ENCODE peak calls at places on chromosomes 5 and 9, in ten cellular contexts. A is ovary, V is HFF-Myc, W is coronary artery, J is right lobe of liver, N is cardiac muscle cell, L is NB4, M is heart right ventricle, E is IMR-90, P is lung. X is an unnamed sample.

GRCh38 chr9:33868430-33869000 is 51.6 kb downstream of the UBE2R2 start:
- DNase-seq in P (no peak), M (no peak), N (no peak), L (peak), V (no peak), A (peak), E (peak), J (peak), W (no peak), X (peak)

GRCh38 chr5:139631520-139632165 is 16.5 kb upstream of the CXXC5 start:
- DNase-seq in E (no peak), N (no peak), A (no peak), V (no peak), J (no peak), P (no peak), W (no peak), M (no peak), L (no peak), X (no peak)

GRCh38 chr5:99005506-99005905 is 76.7 kb upstream of the CHD1 start:
- DNase-seq in M (no peak), J (no peak), V (no peak), W (no peak), N (no peak), A (no peak), P (no peak), E (no peak), L (no peak), X (no peak)

GRCh38 chr5:125476888-125477585 is 730.6 kb upstream of the ZNF608 start:
- DNase-seq in P (no peak), E (peak), M (no peak), L (no peak), J (no peak), N (no peak), A (no peak), W (no peak), V (no peak), X (no peak)

GRCh38 chr9:92974161-92974661 is 26.9 kb downstream of the FGD3 start:
- DNase-seq in W (no peak), E (no peak), J (no peak), V (no peak), A (no peak), P (no peak), L (no peak), N (no peak), M (no peak), X (no peak)

GRCh38 chr9:36738318-36738975 is 165.8 kb downstream of the MELK start:
- DNase-seq in V (no peak), E (peak), P (no peak), N (no peak), L (no peak), W (no peak), J (no peak), A (no peak), M (no peak), X (no peak)

GRCh38 chr9:133449760-133450159 is 10.0 kb upstream of the CACFD1 start:
- DNase-seq in W (no peak), J (peak), P (no peak), N (no peak), M (no peak), V (no peak), E (no peak), L (no peak), A (no peak), X (no peak)

GRCh38 chr5:58871648-58872242 is 288.9 kb downstream of the RAB3C start:
- DNase-seq in L (peak), V (no peak), M (no peak), A (peak), W (no peak), J (no peak), E (peak), N (peak), P (no peak), X (peak)

GRCh38 chr5:72328172-72328571 is 8.0 kb downstream of the PTCD2 start:
- DNase-seq in N (no peak), V (no peak), E (peak), A (no peak), P (no peak), W (no peak), L (no peak), M (peak), J (peak), X (peak)

GRCh38 chr5:35926389-35927051 is 11.9 kb downstream of the CAPSL start:
- DNase-seq in A (peak), N (peak), W (no peak), P (peak), V (peak), J (peak), E (peak), L (peak), M (peak), X (no peak)

GRCh38 chr9:82108881-82109280 is 120.3 kb downstream of the SPATA31D1 start:
- DNase-seq in W (no peak), P (no peak), M (no peak), A (no peak), N (no peak), J (no peak), L (no peak), V (no peak), E (peak), X (no peak)

GRCh38 chr5:979100-979817 is 29.3 kb upstream of the NKD2 start:
- DNase-seq in N (no peak), J (no peak), E (no peak), M (peak), L (no peak), W (no peak), V (no peak), A (no peak), P (no peak), X (no peak)

GRCh38 chr5:171309526-171310333 is 682 bp downstream of the TLX3 start:
- DNase-seq in W (peak), N (no peak), P (no peak), A (no peak), M (no peak), V (no peak), E (no peak), L (no peak), J (no peak), X (no peak)

GRCh38 chr5:6745706-6746217 is 32.5 kb downstream of the TENT4A start:
- DNase-seq in J (no peak), M (no peak), P (no peak), L (peak), W (no peak), A (peak), N (peak), E (peak), V (no peak), X (peak)

GRCh38 chr5:1131191-1131621 is 19.3 kb upstream of the SLC12A7 start:
- DNase-seq in E (no peak), V (no peak), W (no peak), J (no peak), P (no peak), L (no peak), A (no peak), M (no peak), N (no peak), X (no peak)

GRCh38 chr9:13140843-13141592 is 138.5 kb downstream of the MPDZ start:
- DNase-seq in E (peak), L (no peak), W (no peak), V (no peak), J (peak), M (no peak), P (no peak), A (no peak), N (no peak), X (peak)

GRCh38 chr5:110333384-110333783 is 393.1 kb downstream of the TMEM232 start:
- DNase-seq in E (peak), J (no peak), A (no peak), M (no peak), N (peak), W (no peak), V (no peak), P (no peak), L (peak), X (no peak)

GRCh38 chr5:89065919-89066318 is 182.9 kb upstream of the MEF2C start:
- DNase-seq in P (no peak), M (no peak), E (no peak), N (peak), W (no peak), V (no peak), A (no peak), L (no peak), J (no peak), X (no peak)

GRCh38 chr5:124847907-124848306 is 101.5 kb upstream of the ZNF608 start:
- DNase-seq in L (no peak), E (no peak), W (no peak), J (no peak), M (no peak), A (no peak), P (no peak), V (no peak), N (no peak), X (no peak)

GRCh38 chr9:72589684-72590555 is 68.5 kb downstream of the TMC1 start:
- DNase-seq in L (peak), N (no peak), V (no peak), E (peak), P (no peak), M (no peak), W (no peak), J (no peak), A (no peak), X (no peak)

GRCh38 chr9:70145981-70146380 is 102.3 kb downstream of the MAMDC2 start:
- DNase-seq in E (no peak), N (no peak), W (no peak), P (no peak), J (no peak), L (no peak), A (no peak), V (no peak), M (no peak), X (no peak)

GRCh38 chr5:139904566-139905400 is 109.2 kb downstream of the PSD2 start:
- DNase-seq in W (no peak), E (no peak), P (no peak), M (no peak), V (no peak), A (no peak), L (no peak), N (peak), J (peak), X (no peak)

GRCh38 chr9:35695801-35696420 is 6.2 kb upstream of the TPM2 start:
- DNase-seq in P (no peak), M (no peak), N (no peak), A (no peak), W (no peak), L (no peak), V (no peak), J (no peak), E (peak), X (no peak)

GRCh38 chr5:108727639-108728565 is 19.8 kb upstream of the FER start:
- DNase-seq in M (peak), N (peak), A (peak), J (peak), W (peak), L (peak), V (peak), E (peak), P (peak), X (peak)

GRCh38 chr9:102483666-102484065 is 511.5 kb upstream of the CYLC2 start:
- DNase-seq in V (no peak), W (no peak), L (no peak), J (no peak), E (no peak), A (no peak), M (no peak), N (no peak), P (no peak), X (no peak)

GRCh38 chr9:101397746-101398334 is 578 bp downstream of the MRPL50 start:
- DNase-seq in A (no peak), P (no peak), W (no peak), V (no peak), E (no peak), M (no peak), J (no peak), N (no peak), L (no peak), X (no peak)

GRCh38 chr9:10434412-10434811 is 178.4 kb downstream of the PTPRD start:
- DNase-seq in L (no peak), N (no peak), A (no peak), E (no peak), V (no peak), M (no peak), W (no peak), J (no peak), P (no peak), X (no peak)

GRCh38 chr5:113255105-113255504 is 179.7 kb downstream of the TSSK1B start:
- DNase-seq in N (no peak), J (no peak), M (no peak), P (no peak), E (no peak), L (no peak), V (no peak), A (no peak), W (no peak), X (no peak)

GRCh38 chr5:73960023-73960422 is 334.0 kb downstream of the ARHGEF28 start:
- DNase-seq in W (no peak), J (no peak), E (no peak), L (peak), M (no peak), P (no peak), A (no peak), V (no peak), N (no peak), X (no peak)

GRCh38 chr5:111859031-111859430 is 102.0 kb upstream of the NREP start:
- DNase-seq in M (no peak), V (no peak), J (no peak), A (no peak), L (no peak), W (no peak), E (peak), P (no peak), N (no peak), X (peak)

GRCh38 chr5:91357806-91358205 is 25.3 kb downstream of the ARRDC3 start:
- DNase-seq in V (no peak), L (no peak), W (no peak), M (no peak), E (peak), A (no peak), J (no peak), N (no peak), P (no peak), X (no peak)

GRCh38 chr9:86126998-86127972 is 27.9 kb upstream of the GOLM1 start:
- DNase-seq in E (peak), N (peak), J (peak), V (peak), A (peak), M (peak), L (peak), W (no peak), P (peak), X (peak)

GRCh38 chr5:149128023-149128875 is 13.0 kb upstream of the ABLIM3 start:
- DNase-seq in E (peak), A (no peak), P (no peak), M (no peak), N (peak), V (no peak), W (no peak), L (peak), J (no peak), X (no peak)

GRCh38 chr9:132409828-132410528 is at the start of gene CFAP77:
- DNase-seq in V (no peak), E (peak), P (no peak), L (peak), W (no peak), N (peak), J (no peak), M (peak), A (peak), X (no peak)

GRCh38 chr9:132412089-132412488 is 2.1 kb downstream of the CFAP77 start:
- DNase-seq in V (no peak), N (peak), J (no peak), E (no peak), P (no peak), L (peak), A (no peak), W (no peak), M (no peak), X (no peak)

GRCh38 chr9:132408521-132408920 is 1.5 kb upstream of the CFAP77 start:
- DNase-seq in L (no peak), M (peak), W (no peak), A (no peak), N (no peak), V (no peak), P (no peak), E (no peak), J (no peak), X (no peak)

GRCh38 chr9:132411091-132411508 is 1.1 kb downstream of the CFAP77 start:
- DNase-seq in W (no peak), P (peak), L (peak), J (no peak), N (peak), M (peak), E (peak), A (peak), V (no peak), X (no peak)

DNA sequence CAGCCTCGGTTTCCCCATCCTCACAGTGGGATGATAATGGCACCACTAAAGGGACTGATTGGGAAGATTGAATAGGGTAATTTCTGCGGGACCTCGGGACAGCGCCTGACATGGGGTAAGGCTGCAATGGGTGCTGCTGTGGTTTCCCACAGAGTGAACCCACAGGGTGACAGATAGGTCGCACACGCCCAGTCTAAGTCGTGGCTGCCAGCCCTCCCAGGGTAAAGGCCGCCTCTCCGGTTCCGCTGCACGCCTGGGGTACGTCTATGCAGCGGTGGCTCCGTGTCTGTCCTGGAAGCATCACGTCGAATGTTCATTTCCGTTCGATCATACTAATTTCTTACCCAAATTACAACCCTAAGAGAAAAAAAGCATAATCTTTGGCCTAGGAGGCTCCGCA is 631 bp downstream of the CFAP77 start:
- DNase-seq in N (no peak), P (no peak), L (peak), E (no peak), W (no peak), J (no peak), V (no peak), M (no peak), A (no peak), X (no peak)
- H3K4me3 ChIP-seq in N (peak), P (no peak), L (no peak), E (no peak), W (peak), J (no peak), V (peak), M (peak), A (peak), X (peak)

GRCh38 chr9:125428060-125428481 is 166.4 kb downstream of the GAPVD1 start:
- DNase-seq in V (no peak), E (no peak), N (peak), M (no peak), J (peak), W (no peak), P (no peak), A (no peak), L (peak), X (no peak)
- TF ChIP-seq CTCF in V (peak), E (peak), N (peak), M (peak), J (peak), W (no peak), P (peak), A (no peak), L (peak), X (peak)

GRCh38 chr9:126806336-126806735 is 1.5 kb downstream of the ZBTB43 start:
- DNase-seq in N (no peak), M (no peak), A (no peak), W (no peak), P (no peak), J (no peak), V (no peak), L (peak), E (peak), X (no peak)
- H3K4me3 ChIP-seq in N (peak), M (peak), A (peak), W (peak), P (no peak), J (peak), V (peak), L (peak), E (no peak), X (peak)

GRCh38 chr5:167576126-167576525 is 715.3 kb upstream of the WWC1 start:
- DNase-seq in E (no peak), P (no peak), N (no peak), V (no peak), A (no peak), J (no peak), L (no peak), M (no peak), W (no peak), X (no peak)

GRCh38 chr5:167574381-167574780 is 717.1 kb upstream of the WWC1 start:
- DNase-seq in M (no peak), W (no peak), V (no peak), E (no peak), N (no peak), L (no peak), A (no peak), P (no peak), J (no peak), X (no peak)

GRCh38 chr5:167571824-167572223 is 719.6 kb upstream of the WWC1 start:
- DNase-seq in A (no peak), E (no peak), M (no peak), P (no peak), J (no peak), W (no peak), L (no peak), V (no peak), N (no peak), X (no peak)

GRCh38 chr5:167570431-167570830 is 721.0 kb upstream of the WWC1 start:
- DNase-seq in A (no peak), P (no peak), E (no peak), N (no peak), L (no peak), M (no peak), J (no peak), W (no peak), V (no peak), X (no peak)

DNA sequence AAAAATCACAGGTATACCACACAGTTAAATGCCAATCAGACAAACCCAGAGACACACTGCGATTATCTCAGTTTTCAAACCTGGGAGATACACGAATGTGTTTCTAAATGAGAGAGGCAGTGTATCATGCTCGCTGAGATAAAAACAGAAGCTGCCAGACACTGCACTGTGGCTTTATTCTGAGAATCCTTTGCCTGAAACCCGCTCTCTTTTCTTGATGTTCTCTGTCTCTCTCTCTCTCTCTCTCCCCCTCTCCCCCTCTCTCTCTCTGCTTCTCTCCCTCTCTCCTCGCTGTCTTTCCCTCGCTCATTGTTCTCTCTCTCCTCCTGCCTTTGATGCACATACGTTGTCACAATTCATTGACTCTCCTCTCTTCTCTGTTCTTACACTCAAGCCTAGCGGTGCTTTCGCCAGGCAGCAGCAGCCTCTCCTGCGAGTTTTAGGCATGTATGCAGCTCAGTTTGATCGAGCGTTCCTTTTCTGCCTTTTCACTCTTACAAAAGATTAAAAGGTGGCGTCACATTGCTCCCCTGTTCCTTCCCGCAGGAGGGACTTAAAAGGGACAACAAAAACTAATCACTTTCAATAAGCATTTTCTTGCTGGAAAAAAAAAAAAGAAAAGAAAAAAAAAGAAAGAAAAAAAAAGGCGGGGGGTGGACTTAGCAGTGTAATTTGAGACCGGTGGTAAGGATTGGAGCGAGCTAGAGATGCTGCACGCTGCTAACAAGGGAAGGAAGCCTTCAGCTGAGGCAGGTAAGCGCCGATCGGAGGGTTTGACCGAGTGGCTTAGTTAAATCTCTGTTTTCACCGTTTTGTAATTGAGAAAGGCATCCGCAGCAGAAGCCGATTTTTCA is 717.9 kb upstream of the WWC1 start:
- DNase-seq in N (peak), P (no peak), W (no peak), A (no peak), E (peak), L (no peak), J (no peak), M (no peak), V (no peak), X (peak)
- TF ChIP-seq CTCF in N (peak), P (no peak), W (no peak), A (no peak), E (no peak), L (no peak), J (no peak), M (no peak), V (no peak), X (peak)